ENCODE peak calls at places on chromosomes 5 and 9, in nine cellular contexts. R is K562, Q is stomach, G is sigmoid colon, O is transverse colon, J is Panc1, H is breast epithelium, Y is SK-N-SH, N is HepG2. F is an unnamed sample. For H3K27me3, the result is how much of the 10 kb centered on the place peaks cover.

GRCh38 chr9:127923046-127923445 is 6.2 kb upstream of the ST6GALNAC4 start:
- DNase-seq in R (no peak), O (no peak), H (no peak), Y (peak), J (no peak), N (no peak), G (no peak), Q (no peak), F (no peak)

GRCh38 chr9:89498845-89499480 is 1.1 kb upstream of the SEMA4D start:
- DNase-seq in N (no peak), H (no peak), G (no peak), Y (no peak), R (no peak), J (no peak), O (peak), Q (peak), F (no peak)

GRCh38 chr5:155087036-155087435 is 73.5 kb downstream of the KIF4B start:
- DNase-seq in Q (no peak), R (no peak), N (no peak), H (no peak), G (no peak), O (no peak), J (no peak), Y (no peak), F (no peak)

GRCh38 chr5:142677212-142677611 is 8.7 kb downstream of the FGF1 start:
- DNase-seq in R (no peak), Y (no peak), J (no peak), G (no peak), O (no peak), H (no peak), Q (no peak), N (no peak), F (no peak)

GRCh38 chr9:130185494-130186005 is 13.3 kb downstream of the NCS1 start:
- DNase-seq in Y (no peak), H (no peak), J (no peak), O (no peak), N (no peak), R (no peak), G (no peak), Q (no peak), F (no peak)

GRCh38 chr9:100352201-100352726 is 478 bp downstream of the TEX10 start:
- DNase-seq in N (no peak), O (peak), Q (peak), G (peak), H (peak), R (peak), Y (no peak), J (no peak), F (peak)

GRCh38 chr9:92704528-92704927 is 34.6 kb upstream of the IPPK start:
- DNase-seq in N (no peak), J (no peak), Y (no peak), R (no peak), G (no peak), O (no peak), Q (no peak), H (no peak), F (no peak)

GRCh38 chr5:78893959-78894676 is 91.0 kb downstream of the ARSB start:
- DNase-seq in Q (no peak), G (no peak), R (no peak), O (no peak), J (no peak), N (no peak), H (no peak), Y (no peak), F (no peak)

GRCh38 chr5:178203670-178204204 is 596 bp upstream of the HNRNPAB start:
- DNase-seq in G (no peak), Y (no peak), N (no peak), Q (no peak), O (no peak), J (no peak), R (peak), H (no peak), F (no peak)

GRCh38 chr5:88679638-88680037 is 203.3 kb downstream of the MEF2C start:
- DNase-seq in O (no peak), J (no peak), H (no peak), Y (no peak), G (no peak), N (no peak), Q (no peak), R (no peak), F (no peak)
- H3K27me3 ChIP-seq in O (half or more), J (under half), H (half or more), Y (half or more), G (half or more), N (under half), Q (half or more), R (under half), F (half or more)

GRCh38 chr5:139383993-139384590 is 995 bp upstream of the SLC23A1 start:
- DNase-seq in Y (no peak), Q (no peak), J (no peak), R (no peak), N (no peak), H (no peak), G (no peak), O (no peak), F (peak)
- H3K27ac ChIP-seq in Y (no peak), Q (no peak), J (no peak), R (no peak), N (peak), H (peak), G (no peak), O (peak), F (peak)

GRCh38 chr9:133992780-133993634 is 883 bp upstream of the VAV2 start:
- DNase-seq in G (peak), H (peak), Q (peak), J (no peak), R (peak), Y (peak), O (peak), N (peak), F (peak)
- TF ChIP-seq POLR2AphosphoS5 in G (peak), H (peak), Q (peak), J (no peak), R (peak), Y (peak), O (peak), N (peak), F (peak)

GRCh38 chr9:133655701-133656100 is 19.5 kb downstream of the DBH start:
- DNase-seq in Q (no peak), R (no peak), H (no peak), J (no peak), G (no peak), Y (no peak), O (no peak), N (no peak), F (no peak)

GRCh38 chr9:133657120-133657661 is 21.0 kb downstream of the DBH start:
- DNase-seq in G (no peak), O (no peak), N (no peak), J (no peak), Q (no peak), R (no peak), Y (no peak), H (no peak), F (no peak)

GRCh38 chr9:133656211-133657119 is 20.3 kb downstream of the DBH start:
- DNase-seq in G (no peak), Q (no peak), R (no peak), N (no peak), O (no peak), J (no peak), Y (no peak), H (no peak), F (no peak)

GRCh38 chr9:133653638-133654037 is 17.5 kb downstream of the DBH start:
- DNase-seq in R (no peak), Y (no peak), Q (no peak), G (no peak), N (no peak), H (no peak), O (no peak), J (no peak), F (no peak)

GRCh38 chr9:133654736-133655657 is 18.8 kb downstream of the DBH start:
- DNase-seq in H (no peak), Q (no peak), O (no peak), G (no peak), N (no peak), Y (no peak), R (no peak), J (no peak), F (no peak)
- H3K27me3 ChIP-seq in H (half or more), Q (under half), O (half or more), G (half or more), N (under half), Y (under half), R (half or more), J (under half), F (under half)

DNA sequence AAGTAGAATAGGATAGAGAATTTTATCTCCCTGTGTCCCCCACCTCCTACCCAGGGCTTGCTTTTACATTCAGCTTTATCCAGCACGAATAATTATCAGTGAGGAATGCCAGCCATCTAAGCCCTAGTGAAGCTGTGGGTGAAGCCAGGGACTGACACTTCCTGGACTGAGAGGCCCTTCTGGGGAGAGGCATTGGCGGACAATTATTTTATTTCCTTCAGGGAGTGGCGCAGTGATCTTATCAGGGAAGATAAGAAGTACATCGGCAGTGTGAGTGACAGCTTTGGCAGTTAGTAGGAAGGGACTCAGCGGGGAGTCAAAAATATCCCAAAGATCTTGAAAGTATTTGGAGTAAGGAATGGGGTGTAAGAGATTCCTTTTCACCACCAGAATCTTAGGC is 34.9 kb upstream of the RPS23 start:
- DNase-seq in Y (no peak), H (no peak), J (no peak), O (peak), G (no peak), R (no peak), N (no peak), Q (no peak), F (no peak)
- H3K27ac ChIP-seq in Y (peak), H (no peak), J (no peak), O (peak), G (no peak), R (no peak), N (no peak), Q (no peak), F (no peak)